ENCODE peak calls at places on chromosomes 12 and 14, in seven cellular contexts. H is SK-N-SH, V is stomach, Y is transverse colon, C is spleen, U is HepG2, D is breast epithelium. Z is an unnamed sample. For H3K4me1, the result is how much of the 10 kb centered on the place peaks cover.

GRCh38 chr14:21087294-21088091 is 11.0 kb downstream of the ZNF219 start:
- DNase-seq in V (no peak), C (peak), Y (no peak), U (no peak), D (no peak), H (peak), Z (no peak)

GRCh38 chr14:22671622-22672021 is 27.5 kb upstream of the OR6J1 start:
- DNase-seq in V (no peak), C (no peak), D (no peak), U (no peak), H (no peak), Y (no peak), Z (no peak)

GRCh38 chr12:19191089-19191488 is 61.6 kb downstream of the PLEKHA5 start:
- DNase-seq in C (no peak), D (no peak), U (no peak), H (no peak), V (no peak), Y (no peak), Z (no peak)

GRCh38 chr14:93788557-93789365 is 476 bp upstream of the PRIMA1 start:
- DNase-seq in U (no peak), D (no peak), C (no peak), H (peak), V (peak), Y (peak), Z (peak)

GRCh38 chr14:88613552-88614010 is 50.7 kb downstream of the ZC3H14 start:
- DNase-seq in U (peak), V (peak), C (no peak), H (no peak), Y (no peak), D (no peak), Z (no peak)

GRCh38 chr12:96246926-96247566 is 52.9 kb downstream of the ELK3 start:
- DNase-seq in U (no peak), D (no peak), C (no peak), H (no peak), V (no peak), Y (no peak), Z (no peak)

GRCh38 chr12:104671407-104672095 is 214.8 kb downstream of the CHST11 start:
- DNase-seq in U (peak), Y (peak), V (peak), D (peak), C (peak), H (peak), Z (peak)

GRCh38 chr14:36346052-36346451 is 25.6 kb upstream of the MBIP start:
- DNase-seq in C (no peak), H (no peak), V (no peak), Y (no peak), D (no peak), U (no peak), Z (no peak)

GRCh38 chr14:44662250-44662891 is 155.3 kb upstream of the FSCB start:
- DNase-seq in H (no peak), U (no peak), V (no peak), D (no peak), C (no peak), Y (no peak), Z (no peak)

GRCh38 chr14:77491056-77491455 is 7.6 kb downstream of the ISM2 start:
- DNase-seq in V (no peak), D (no peak), Y (no peak), C (no peak), H (no peak), U (no peak), Z (peak)

GRCh38 chr12:75812341-75813018 is 219.1 kb downstream of the PHLDA1 start:
- DNase-seq in V (no peak), C (no peak), H (peak), Y (no peak), U (no peak), D (no peak), Z (no peak)

GRCh38 chr12:132243596-132244289 is 85.6 kb downstream of the GALNT9 start:
- DNase-seq in C (peak), Y (no peak), D (no peak), U (peak), H (no peak), V (no peak), Z (peak)

GRCh38 chr12:93979189-93979588 is 169.2 kb upstream of the PLXNC1 start:
- DNase-seq in H (no peak), D (no peak), V (peak), Y (peak), C (no peak), U (no peak), Z (no peak)

GRCh38 chr14:75427482-75428229 is at the start of gene JDP2:
- DNase-seq in V (peak), H (peak), Y (peak), C (peak), U (peak), D (peak), Z (peak)

GRCh38 chr14:22864979-22865378 is 6.6 kb upstream of the LRP10 start:
- DNase-seq in D (no peak), H (no peak), U (no peak), V (no peak), Y (no peak), C (peak), Z (no peak)

GRCh38 chr14:41505491-41505890 is 101.2 kb upstream of the LRFN5 start:
- DNase-seq in U (no peak), C (no peak), Y (no peak), H (no peak), D (no peak), V (no peak), Z (no peak)

GRCh38 chr12:1911598-1912575 is 6.6 kb downstream of the CACNA2D4 start:
- DNase-seq in D (peak), V (peak), U (no peak), Y (no peak), H (peak), C (peak), Z (no peak)

GRCh38 chr14:44462372-44462771 is 44.7 kb downstream of the FSCB start:
- DNase-seq in D (no peak), H (no peak), V (no peak), U (no peak), C (no peak), Y (no peak), Z (no peak)

GRCh38 chr14:53389207-53389606 is 236.1 kb upstream of the DDHD1 start:
- DNase-seq in V (no peak), C (no peak), H (no peak), Y (no peak), D (no peak), U (no peak), Z (no peak)

GRCh38 chr14:31025335-31026075 is at the start of gene AP4S1:
- DNase-seq in D (peak), C (peak), U (peak), H (peak), V (peak), Y (peak), Z (peak)

GRCh38 chr12:30613119-30613830 is 82.4 kb downstream of the IPO8 start:
- DNase-seq in Y (no peak), D (no peak), H (no peak), U (peak), V (no peak), C (no peak), Z (no peak)

GRCh38 chr14:56244138-56244789 is 126.1 kb downstream of the PELI2 start:
- DNase-seq in U (no peak), H (no peak), C (no peak), D (no peak), V (no peak), Y (no peak), Z (no peak)

GRCh38 chr14:96275182-96276112 is 19.4 kb downstream of the BDKRB1 start:
- DNase-seq in U (peak), V (peak), D (peak), C (peak), Y (peak), H (peak), Z (peak)

GRCh38 chr14:37857774-37858266 is 262.4 kb downstream of the TTC6 start:
- DNase-seq in D (no peak), C (no peak), U (no peak), V (no peak), Y (no peak), H (no peak), Z (no peak)

GRCh38 chr14:74333909-74334308 is 14.4 kb upstream of the VRTN start:
- DNase-seq in D (no peak), H (no peak), C (no peak), Y (no peak), U (no peak), V (no peak), Z (no peak)

GRCh38 chr12:109462868-109463692 is 14.0 kb downstream of the KCTD10 start:
- DNase-seq in Y (peak), H (peak), C (peak), V (peak), U (peak), D (peak), Z (peak)

GRCh38 chr12:91441236-91441635 is 258.6 kb upstream of the DCN start:
- DNase-seq in D (no peak), H (no peak), C (no peak), Y (no peak), V (no peak), U (no peak), Z (no peak)

GRCh38 chr14:55285048-55285652 is 13.9 kb downstream of the FBXO34 start:
- DNase-seq in C (no peak), V (no peak), D (no peak), U (no peak), Y (no peak), H (no peak), Z (no peak)

GRCh38 chr12:1173806-1174617 is 183.0 kb downstream of the ERC1 start:
- DNase-seq in Y (peak), V (no peak), D (no peak), C (no peak), U (no peak), H (no peak), Z (no peak)

GRCh38 chr14:64279719-64280668 is 14.2 kb downstream of the ESR2 start:
- DNase-seq in U (no peak), C (no peak), D (no peak), V (peak), H (no peak), Y (no peak), Z (no peak)

GRCh38 chr12:1013618-1014489 is 22.8 kb downstream of the ERC1 start:
- DNase-seq in C (no peak), Y (no peak), H (no peak), U (no peak), D (no peak), V (no peak), Z (no peak)

DNA sequence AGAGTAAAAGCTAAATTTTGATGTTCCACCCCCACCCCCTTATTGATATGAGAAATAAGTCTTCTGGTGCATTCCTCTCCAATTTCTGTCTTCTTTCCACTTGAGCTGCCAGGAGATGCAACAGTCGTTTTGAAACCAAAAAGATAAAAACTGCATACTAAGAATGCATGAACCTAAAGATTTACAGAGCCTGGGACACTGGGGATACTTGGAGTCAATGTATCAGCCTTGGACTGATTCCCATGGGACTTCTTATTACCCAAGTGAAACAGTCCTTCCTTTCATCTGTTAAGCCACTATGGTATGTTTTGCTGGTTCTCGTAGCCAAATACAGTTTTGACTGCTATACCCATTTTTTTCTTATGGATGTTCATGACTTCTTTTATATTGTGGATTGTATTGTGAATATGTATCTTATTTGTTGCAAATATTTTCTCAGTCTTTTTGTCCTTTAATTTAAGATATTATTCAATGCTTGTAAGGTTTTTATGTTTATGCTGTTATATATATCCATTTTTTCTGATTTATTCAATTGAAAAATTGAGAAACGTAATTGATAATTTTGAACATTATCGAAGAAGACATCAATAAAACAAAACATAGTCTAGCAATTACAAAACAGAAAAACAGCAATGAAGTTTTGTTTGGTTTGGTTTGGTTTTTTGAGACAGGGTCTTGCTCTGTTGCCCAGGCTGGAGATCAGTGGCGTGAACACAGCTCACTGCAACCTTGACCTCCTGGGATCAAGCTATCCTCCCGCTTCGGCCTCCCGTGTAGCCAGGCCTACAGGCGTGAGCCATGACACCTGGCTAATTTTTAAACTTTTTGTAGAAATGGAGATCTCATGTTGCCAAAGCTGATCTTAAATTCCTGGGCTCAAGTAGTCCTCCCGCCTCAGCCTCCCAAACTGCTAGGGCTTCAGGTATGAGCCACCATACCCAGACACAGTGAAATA is 85.4 kb upstream of the ETV6 start:
- DNase-seq in V (no peak), U (no peak), D (no peak), Y (no peak), H (no peak), C (no peak), Z (no peak)
- TF ChIP-seq POLR2AphosphoS5 in V (no peak), U (no peak), D (no peak), Y (no peak), H (no peak), C (no peak), Z (no peak)

GRCh38 chr12:53738834-53739284 is 11.6 kb upstream of the CALCOCO1 start:
- DNase-seq in H (peak), V (no peak), C (no peak), Y (no peak), D (no peak), U (no peak), Z (no peak)
- TF ChIP-seq CTCF in H (no peak), V (no peak), C (no peak), Y (no peak), D (no peak), U (no peak), Z (no peak)

DNA sequence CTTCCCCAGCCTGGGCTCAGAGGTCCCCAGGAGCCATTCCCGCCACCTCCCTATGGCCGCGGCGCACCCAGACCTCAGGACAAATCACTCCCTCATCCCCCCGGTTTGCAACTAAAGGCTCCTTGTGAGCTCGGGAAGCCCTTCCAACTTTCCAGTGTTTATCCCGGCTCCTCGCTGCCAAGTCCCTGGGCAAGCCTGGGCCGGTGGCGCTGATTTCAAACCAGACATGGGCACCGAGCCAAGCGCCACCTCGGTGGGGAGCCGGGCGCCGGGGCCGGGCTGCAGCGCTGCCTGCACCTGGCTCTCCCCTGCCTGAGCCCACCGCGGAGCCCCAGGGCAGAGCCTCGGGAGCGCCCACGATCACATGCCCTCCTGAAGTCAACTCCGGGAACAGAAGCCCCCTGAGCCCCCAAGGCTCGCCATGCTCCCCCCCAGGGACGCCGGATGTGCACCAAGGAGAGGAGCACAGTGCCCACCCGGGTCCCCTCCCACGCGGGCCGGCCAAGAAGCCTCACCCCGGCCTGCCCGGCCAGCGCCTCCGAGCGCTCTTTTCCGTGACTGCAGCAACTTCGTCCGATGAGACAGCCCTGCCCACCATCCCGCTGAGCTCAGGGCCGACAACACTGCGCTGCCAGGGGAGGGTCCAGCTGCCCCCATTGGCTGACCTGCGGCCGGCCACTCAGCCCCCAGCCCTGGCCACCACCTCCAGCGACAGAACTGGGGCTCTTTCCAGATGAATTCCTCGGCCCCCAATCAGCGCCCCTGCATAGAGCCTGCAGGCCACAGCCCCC is 50.0 kb downstream of the NCOR2 start:
- DNase-seq in C (no peak), Y (peak), D (peak), V (peak), H (peak), U (no peak), Z (peak)
- H3K4me1 ChIP-seq in C (half or more), Y (half or more), D (half or more), V (half or more), H (under half), U (under half), Z (half or more)

GRCh38 chr14:61320806-61321384 is 484 bp upstream of the PRKCH start:
- DNase-seq in H (peak), V (no peak), C (no peak), Y (no peak), D (peak), U (no peak), Z (no peak)
- TF ChIP-seq POLR2AphosphoS5 in H (no peak), V (no peak), C (no peak), Y (no peak), D (no peak), U (no peak), Z (no peak)

GRCh38 chr12:26122681-26123481 is 2.0 kb downstream of the BHLHE41 start:
- DNase-seq in C (peak), U (no peak), D (peak), V (peak), H (peak), Y (peak), Z (peak)
- TF ChIP-seq CTCF in C (no peak), U (peak), D (peak), V (no peak), H (peak), Y (peak), Z (no peak)

GRCh38 chr14:95144849-95145248 is 12.5 kb downstream of the DICER1 start:
- DNase-seq in V (no peak), Y (no peak), H (no peak), C (no peak), D (no peak), U (no peak), Z (no peak)
- H3K4me1 ChIP-seq in V (under half), Y (half or more), H (under half), C (half or more), D (under half), U (under half), Z (half or more)

GRCh38 chr12:112256780-112257179 is 125.5 kb downstream of the HECTD4 start:
- DNase-seq in C (no peak), Y (no peak), V (no peak), H (no peak), U (no peak), D (no peak), Z (no peak)

GRCh38 chr12:112252184-112252583 is 126.8 kb downstream of the TRAFD1 start:
- DNase-seq in V (peak), Y (no peak), C (no peak), U (no peak), D (no peak), H (no peak), Z (no peak)
- TF ChIP-seq POLR2AphosphoS5 in V (peak), Y (no peak), C (no peak), U (no peak), D (no peak), H (no peak), Z (no peak)

GRCh38 chr12:114919479-114919878 is 235.5 kb upstream of the TBX3 start:
- DNase-seq in H (no peak), U (peak), V (no peak), C (no peak), Y (no peak), D (no peak), Z (no peak)

GRCh38 chr12:114917307-114917706 is 233.3 kb upstream of the TBX3 start:
- DNase-seq in D (no peak), U (no peak), C (no peak), V (no peak), Y (no peak), H (no peak), Z (no peak)

GRCh38 chr12:114917953-114918352 is 234.0 kb upstream of the TBX3 start:
- DNase-seq in V (no peak), C (no peak), H (no peak), D (no peak), U (no peak), Y (no peak), Z (no peak)

GRCh38 chr12:114916531-114916930 is 232.6 kb upstream of the TBX3 start:
- DNase-seq in D (no peak), U (no peak), H (no peak), V (no peak), C (no peak), Y (no peak), Z (no peak)

GRCh38 chr12:114918535-114919233 is 234.7 kb upstream of the TBX3 start:
- DNase-seq in C (no peak), V (no peak), H (no peak), Y (peak), D (no peak), U (peak), Z (no peak)
- TF ChIP-seq CTCF in C (no peak), V (no peak), H (no peak), Y (peak), D (no peak), U (no peak), Z (no peak)

GRCh38 chr14:61416587-61416986 is 95.2 kb downstream of the PRKCH start:
- DNase-seq in D (no peak), H (no peak), U (no peak), V (no peak), Y (no peak), C (no peak), Z (no peak)
- H3K4me1 ChIP-seq in D (under half), H (under half), U (under half), V (under half), Y (under half), C (half or more), Z (under half)

DNA sequence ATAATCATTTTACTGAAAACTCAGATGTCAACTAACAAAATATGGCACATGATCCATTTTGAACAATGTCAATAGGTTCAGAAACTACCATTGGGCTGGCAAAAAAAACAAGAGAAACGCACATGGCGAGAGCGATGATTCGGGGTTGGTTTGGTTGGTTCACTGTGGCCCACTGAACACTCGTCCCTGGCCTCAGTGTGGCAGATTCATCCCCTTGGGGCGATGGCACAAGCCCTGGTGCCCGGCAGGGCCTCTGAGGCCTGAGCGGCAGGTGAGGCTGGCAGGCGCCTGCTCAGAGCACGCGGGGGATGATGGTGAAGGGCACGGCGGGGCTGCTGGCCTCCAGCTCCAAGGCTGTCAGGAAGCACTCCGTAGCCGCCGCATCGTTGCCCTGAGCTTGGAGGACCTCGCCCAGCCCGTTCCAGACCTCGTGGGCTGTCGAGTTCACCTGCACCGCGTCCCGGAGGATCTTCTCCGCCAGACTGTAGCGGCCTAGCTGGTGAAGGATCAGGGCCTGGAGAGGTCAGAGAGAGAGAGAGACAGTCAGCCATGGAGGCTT is 144.3 kb downstream of the CALM1 start:
- DNase-seq in V (no peak), C (peak), H (no peak), Y (no peak), D (no peak), U (no peak), Z (no peak)
- TF ChIP-seq POLR2AphosphoS5 in V (no peak), C (peak), H (no peak), Y (no peak), D (no peak), U (no peak), Z (no peak)

Z was measured in sigmoid colon.